ENCODE peak calls at places on chromosomes 2 and 18, in five cellular contexts. B is K562, A is HCT116, Q is NT2/D1, O is H1. Z is an unnamed sample.

GRCh38 chr2:17813742-17814458 is 2.4 kb upstream of the MSGN1 start:
- DNase-seq in B (no peak), A (no peak), O (no peak), Q (no peak), Z (peak)

GRCh38 chr2:158761626-158762025 is 33.5 kb upstream of the DAPL1 start:
- DNase-seq in B (no peak), Q (no peak), A (no peak), O (no peak), Z (no peak)

GRCh38 chr18:22278798-22279197 is 109.4 kb downstream of the GATA6 start:
- DNase-seq in O (no peak), Q (no peak), B (no peak), A (no peak), Z (no peak)

GRCh38 chr2:236580746-236581355 is 11.2 kb downstream of the ACKR3 start:
- DNase-seq in O (no peak), Q (no peak), A (no peak), B (no peak), Z (no peak)

GRCh38 chr18:13630869-13631268 is 95.5 kb downstream of the FAM210A start:
- DNase-seq in O (no peak), Q (no peak), B (no peak), A (no peak), Z (no peak)

GRCh38 chr2:16553222-16553621 is 112.4 kb downstream of the CYRIA start:
- DNase-seq in B (peak), A (peak), O (peak), Q (peak), Z (no peak)

GRCh38 chr2:46332686-46333281 is 35.6 kb downstream of the EPAS1 start:
- DNase-seq in B (no peak), O (no peak), Q (no peak), A (no peak), Z (no peak)

GRCh38 chr18:21454725-21455124 is 145.8 kb downstream of the ESCO1 start:
- DNase-seq in O (no peak), Q (no peak), B (no peak), A (no peak), Z (no peak)

GRCh38 chr2:47899915-47900314 is 6.4 kb downstream of the FBXO11 start:
- DNase-seq in O (no peak), A (no peak), Q (no peak), B (peak), Z (no peak)

GRCh38 chr2:173459363-173459762 is 104.7 kb downstream of the CDCA7 start:
- DNase-seq in A (no peak), Q (no peak), O (no peak), B (no peak), Z (no peak)

GRCh38 chr2:39142012-39142346 is 21.1 kb upstream of the SOS1 start:
- DNase-seq in A (no peak), O (no peak), Q (no peak), B (peak), Z (no peak)

GRCh38 chr2:118808429-118808809 is 39.0 kb downstream of the EN1 start:
- DNase-seq in Q (peak), O (no peak), A (no peak), B (no peak), Z (no peak)

DNA sequence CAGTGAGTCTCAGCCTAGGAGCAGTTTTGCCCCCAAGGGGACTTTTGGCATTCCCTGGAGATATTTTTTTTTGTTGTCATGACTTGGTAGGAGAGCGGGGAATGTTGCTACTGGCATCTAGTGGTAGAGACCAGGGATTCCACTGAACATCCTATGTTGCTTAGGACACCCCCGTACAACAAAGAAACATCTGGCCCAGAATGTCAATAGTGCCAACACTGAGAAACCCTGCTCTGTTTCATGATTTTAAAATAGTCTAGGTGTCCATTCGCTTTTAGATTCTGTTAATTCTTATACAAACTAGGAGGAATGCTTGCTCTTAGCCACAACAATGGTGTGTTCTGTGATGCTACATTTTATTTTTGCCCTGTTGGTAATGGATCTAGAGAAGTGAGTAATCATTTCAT is 225.8 kb upstream of the SIX3 start:
- DNase-seq in B (no peak), O (no peak), Q (peak), A (peak), Z (no peak)
- TF ChIP-seq ZNF274 in B (no peak), O (no peak), Q (no peak), A (no peak), Z (no peak)

DNA sequence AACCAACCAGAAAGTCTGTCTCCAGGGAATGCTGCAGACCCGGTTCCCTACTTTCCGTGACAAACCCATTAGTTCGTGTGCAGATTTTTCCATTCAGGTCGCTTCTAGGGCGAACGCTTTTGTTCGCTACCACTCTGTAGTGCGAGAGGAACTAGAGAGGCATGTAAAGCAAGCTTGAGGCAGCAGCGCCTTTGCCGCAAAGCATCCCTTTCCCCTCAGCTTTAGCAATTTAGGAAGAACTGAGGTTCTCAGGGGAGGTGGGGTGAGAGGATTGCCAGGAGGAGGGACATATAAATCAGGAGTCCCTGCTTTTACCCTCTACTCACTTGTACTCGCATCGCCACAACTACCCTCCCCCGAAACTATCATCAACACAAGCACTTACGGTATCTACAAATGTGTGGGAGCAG is 753 bp upstream of the ZNF804A start:
- DNase-seq in B (no peak), Q (no peak), A (peak), O (peak), Z (no peak)
- TF ChIP-seq ZNF274 in B (no peak), Q (no peak), A (no peak), O (no peak), Z (no peak)

GRCh38 chr2:42141687-42142475 is 27.3 kb upstream of the EML4 start:
- DNase-seq in O (no peak), B (peak), A (no peak), Q (no peak), Z (no peak)
- TF ChIP-seq ZNF274 in O (no peak), B (no peak), A (no peak), Q (no peak), Z (no peak)

DNA sequence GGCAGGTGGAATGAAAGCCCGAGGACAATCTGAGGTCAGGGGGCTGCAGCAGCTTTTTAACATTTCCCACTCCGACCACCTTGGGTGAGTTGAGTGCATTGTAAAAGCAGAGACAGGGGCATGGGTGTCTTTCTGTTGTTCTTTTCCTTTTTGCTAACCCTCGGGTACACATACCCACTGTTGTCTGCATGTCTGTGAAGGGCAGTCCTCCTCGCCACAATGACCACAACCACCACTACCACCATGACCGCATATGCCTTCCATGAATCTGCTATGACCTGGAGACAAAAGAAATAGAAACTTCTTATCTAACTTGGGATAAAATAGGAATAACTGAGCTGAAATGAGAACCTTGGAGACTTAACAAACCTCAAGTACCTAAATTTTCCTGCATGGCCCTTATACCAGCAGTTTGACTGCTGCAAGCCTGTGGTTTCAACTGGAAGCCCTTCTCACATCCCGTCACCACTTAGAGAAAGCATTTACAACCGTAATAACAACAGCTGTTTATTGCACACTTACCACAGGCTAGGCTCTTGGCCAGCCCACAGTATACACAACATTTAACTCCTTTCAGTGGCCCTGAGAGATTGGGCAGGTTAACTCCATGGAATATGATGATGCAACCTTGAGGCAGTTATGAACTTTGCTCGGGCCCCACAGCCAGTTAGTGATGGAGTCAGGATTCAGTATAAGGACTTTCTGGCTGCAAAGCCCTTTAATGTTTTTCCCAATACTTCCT is 80.3 kb downstream of the GYPC start:
- DNase-seq in O (no peak), Q (no peak), A (no peak), B (no peak), Z (no peak)
- TF ChIP-seq ZNF274 in O (no peak), Q (no peak), A (no peak), B (no peak), Z (no peak)

GRCh38 chr2:234204480-234204879 is 154.0 kb downstream of the SPP2 start:
- DNase-seq in O (no peak), Q (no peak), B (no peak), A (no peak), Z (no peak)
- TF ChIP-seq ZNF274 in O (no peak), Q (no peak), B (no peak), A (no peak), Z (no peak)

GRCh38 chr2:19319698-19320097 is 38.7 kb downstream of the OSR1 start:
- DNase-seq in O (no peak), Q (no peak), A (no peak), B (no peak), Z (no peak)

GRCh38 chr2:19320813-19321212 is 37.6 kb downstream of the OSR1 start:
- DNase-seq in O (no peak), B (no peak), Q (no peak), A (no peak), Z (no peak)

GRCh38 chr2:19319064-19319463 is 39.4 kb downstream of the OSR1 start:
- DNase-seq in O (no peak), B (no peak), A (no peak), Q (no peak), Z (no peak)

GRCh38 chr2:19321946-19322345 is 36.5 kb downstream of the OSR1 start:
- DNase-seq in O (no peak), A (no peak), B (no peak), Q (no peak), Z (no peak)
- TF ChIP-seq ZNF274 in O (no peak), A (no peak), B (no peak), Q (no peak), Z (no peak)

GRCh38 chr2:177528341-177528740 is 135.8 kb downstream of the AGPS start:
- DNase-seq in B (no peak), O (no peak), Q (no peak), A (no peak), Z (no peak)

GRCh38 chr2:177530513-177531039 is 138.0 kb downstream of the AGPS start:
- DNase-seq in O (no peak), A (no peak), Q (no peak), B (no peak), Z (no peak)

GRCh38 chr2:177529166-177529565 is 136.6 kb downstream of the AGPS start:
- DNase-seq in O (no peak), Q (no peak), B (no peak), A (no peak), Z (no peak)

GRCh38 chr2:177523781-177524180 is 131.2 kb downstream of the AGPS start:
- DNase-seq in Q (no peak), O (no peak), B (no peak), A (no peak), Z (no peak)

GRCh38 chr2:177525351-177525750 is 132.8 kb downstream of the AGPS start:
- DNase-seq in Q (no peak), B (no peak), A (no peak), O (no peak), Z (no peak)
- TF ChIP-seq ZNF274 in Q (no peak), B (no peak), A (no peak), O (no peak), Z (no peak)

DNA sequence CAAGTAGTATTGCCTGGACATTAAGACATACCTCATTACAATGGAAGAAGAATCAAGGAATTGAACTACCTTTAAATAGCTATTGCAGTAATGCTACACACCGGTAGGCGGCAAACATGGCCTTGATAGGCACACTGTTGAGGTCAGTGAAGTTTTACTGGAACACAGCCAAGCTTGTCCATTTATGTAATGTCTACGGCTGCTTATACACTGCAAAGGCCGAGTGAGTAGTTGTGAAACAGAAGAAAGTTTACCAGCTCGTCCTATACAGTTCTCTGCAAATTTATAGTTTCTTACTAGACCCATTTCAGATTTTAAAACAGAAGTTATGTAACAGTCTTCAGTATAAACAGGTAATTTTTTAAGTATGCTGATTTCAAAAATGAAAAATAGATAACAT is 38.8 kb downstream of the PPP4R1 start:
- DNase-seq in Q (peak), B (peak), O (peak), A (peak), Z (no peak)
- TF ChIP-seq ZNF274 in Q (no peak), B (no peak), O (no peak), A (no peak), Z (no peak)

DNA sequence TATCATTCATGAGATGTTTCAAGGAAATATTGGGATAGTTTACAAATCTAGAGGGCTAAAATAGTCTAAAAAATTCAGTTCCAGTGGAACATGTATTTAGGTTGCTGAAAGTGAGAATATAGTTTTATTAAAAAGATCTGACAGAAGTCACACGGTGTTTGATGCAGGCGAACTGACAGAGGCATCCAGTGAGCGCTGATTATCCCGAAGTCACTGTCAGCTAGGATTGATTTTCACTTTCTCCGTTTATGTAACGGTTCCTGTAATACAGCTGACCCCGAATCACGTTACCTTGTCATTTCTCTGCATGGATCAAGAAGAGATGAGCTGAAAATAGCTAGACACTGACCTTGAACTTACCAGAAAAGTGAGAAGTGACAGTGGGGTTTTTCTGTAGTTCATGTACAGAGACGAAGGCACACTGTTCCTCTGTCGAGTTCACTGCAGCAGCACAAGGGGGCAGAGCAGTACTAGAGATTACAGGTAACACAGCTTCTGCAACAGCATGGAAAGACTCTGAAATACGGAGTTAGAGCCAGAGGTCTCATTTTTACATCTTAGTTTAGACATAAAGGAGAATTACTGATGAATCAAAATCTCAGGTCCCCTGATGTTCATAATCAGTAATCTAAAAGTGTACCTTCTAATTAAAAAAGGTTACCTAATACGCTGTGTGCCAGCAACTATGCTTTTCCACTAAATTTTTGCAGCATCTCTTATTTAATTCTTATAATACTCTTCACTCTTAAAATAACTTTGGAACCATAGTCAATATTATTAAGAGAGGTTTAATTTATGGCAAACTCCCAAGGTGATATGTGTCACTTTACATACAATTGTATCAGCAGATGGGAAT is 33.0 kb downstream of the ARHGAP15 start:
- DNase-seq in O (no peak), Q (peak), A (peak), B (peak), Z (no peak)
- TF ChIP-seq ZNF274 in O (no peak), Q (no peak), A (no peak), B (no peak), Z (no peak)

DNA sequence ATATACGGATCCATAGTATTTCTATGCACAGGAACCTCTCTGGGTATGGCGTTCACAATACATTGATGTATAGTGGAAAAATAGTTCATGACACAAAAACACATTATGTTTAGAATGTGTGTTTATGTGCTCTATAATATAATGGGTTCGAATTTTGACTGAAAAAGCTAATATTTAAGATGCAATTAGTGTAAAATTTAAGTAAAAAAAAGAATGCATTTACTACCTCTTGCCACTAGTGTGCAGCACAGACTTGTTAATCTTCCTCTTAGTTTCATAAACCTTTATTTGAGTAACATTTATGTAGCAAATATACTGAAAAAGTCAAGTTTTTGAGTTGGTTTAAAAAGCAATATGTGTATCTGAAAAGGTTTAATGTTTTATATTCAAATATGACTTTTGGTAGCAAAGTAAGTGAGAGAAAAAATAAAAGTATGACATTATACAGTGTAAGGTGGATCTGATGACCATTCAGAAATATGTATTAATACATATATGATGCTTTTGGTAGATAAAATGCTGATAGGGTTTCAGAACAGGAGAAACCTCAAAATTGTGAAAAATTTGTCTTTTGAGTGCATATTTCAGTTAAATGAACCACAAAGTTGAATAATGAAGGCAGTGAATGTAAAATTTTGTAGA is 49.5 kb downstream of the CCDC102B start:
- DNase-seq in B (peak), O (no peak), A (peak), Q (no peak), Z (no peak)
- TF ChIP-seq ZNF274 in B (no peak), O (no peak), A (no peak), Q (no peak), Z (no peak)